ENCODE peak calls at places on chromosomes 16 and 17, in six cellular contexts. One of them, this sample, is unnamed.

GRCh38 chr16:27408012-27408601 is 6.1 kb downstream of the IL21R start:
- DNase-seq in NB4: peak
- DNase-seq in ovary: no peak
- DNase-seq in vagina: no peak
- DNase-seq in prostate gland: no peak
- DNase-seq in stomach: no peak
- DNase-seq in this sample: no peak

GRCh38 chr17:29138184-29138955 is 41.8 kb downstream of the MYO18A start:
- DNase-seq in prostate gland: no peak
- DNase-seq in NB4: no peak
- DNase-seq in stomach: no peak
- DNase-seq in ovary: no peak
- DNase-seq in vagina: no peak
- DNase-seq in this sample: no peak

GRCh38 chr17:49480833-49481615 is 14.1 kb upstream of the NGFR start:
- DNase-seq in prostate gland: no peak
- DNase-seq in ovary: no peak
- DNase-seq in stomach: no peak
- DNase-seq in vagina: no peak
- DNase-seq in NB4: no peak
- DNase-seq in this sample: no peak

GRCh38 chr17:73096866-73097265 is 4.4 kb upstream of the SLC39A11 start:
- DNase-seq in ovary: no peak
- DNase-seq in prostate gland: no peak
- DNase-seq in vagina: peak
- DNase-seq in NB4: peak
- DNase-seq in stomach: no peak
- DNase-seq in this sample: no peak

GRCh38 chr17:10316986-10317834 is 55.6 kb downstream of the MYH13 start:
- DNase-seq in vagina: no peak
- DNase-seq in prostate gland: peak
- DNase-seq in NB4: peak
- DNase-seq in ovary: no peak
- DNase-seq in stomach: peak
- DNase-seq in this sample: peak

GRCh38 chr17:54270499-54270898 is 447.8 kb downstream of the KIF2B start:
- DNase-seq in stomach: no peak
- DNase-seq in NB4: no peak
- DNase-seq in vagina: no peak
- DNase-seq in prostate gland: no peak
- DNase-seq in ovary: no peak
- DNase-seq in this sample: no peak

GRCh38 chr17:18259621-18260331 is 686 bp upstream of the MIEF2 start:
- DNase-seq in ovary: no peak
- DNase-seq in vagina: no peak
- DNase-seq in NB4: no peak
- DNase-seq in stomach: no peak
- DNase-seq in prostate gland: no peak
- DNase-seq in this sample: no peak

GRCh38 chr17:42754782-42755181 is 6.2 kb upstream of the RAMP2 start:
- DNase-seq in NB4: no peak
- DNase-seq in ovary: no peak
- DNase-seq in prostate gland: no peak
- DNase-seq in vagina: no peak
- DNase-seq in stomach: no peak
- DNase-seq in this sample: peak

GRCh38 chr16:1433263-1433560 is 2.3 kb downstream of the PERCC1 start:
- DNase-seq in NB4: no peak
- DNase-seq in vagina: no peak
- DNase-seq in stomach: no peak
- DNase-seq in ovary: no peak
- DNase-seq in prostate gland: no peak
- DNase-seq in this sample: no peak

GRCh38 chr16:1432388-1433262 is 1.7 kb downstream of the PERCC1 start:
- DNase-seq in ovary: no peak
- DNase-seq in NB4: no peak
- DNase-seq in vagina: no peak
- DNase-seq in stomach: no peak
- DNase-seq in prostate gland: no peak
- DNase-seq in this sample: no peak

GRCh38 chr16:1430759-1431496 is at the start of gene PERCC1:
- DNase-seq in NB4: no peak
- DNase-seq in ovary: no peak
- DNase-seq in vagina: no peak
- DNase-seq in prostate gland: peak
- DNase-seq in stomach: peak
- DNase-seq in this sample: no peak

GRCh38 chr16:1430214-1430758 is 592 bp upstream of the PERCC1 start:
- DNase-seq in stomach: no peak
- DNase-seq in ovary: no peak
- DNase-seq in prostate gland: no peak
- DNase-seq in NB4: no peak
- DNase-seq in vagina: no peak
- DNase-seq in this sample: no peak

DNA sequence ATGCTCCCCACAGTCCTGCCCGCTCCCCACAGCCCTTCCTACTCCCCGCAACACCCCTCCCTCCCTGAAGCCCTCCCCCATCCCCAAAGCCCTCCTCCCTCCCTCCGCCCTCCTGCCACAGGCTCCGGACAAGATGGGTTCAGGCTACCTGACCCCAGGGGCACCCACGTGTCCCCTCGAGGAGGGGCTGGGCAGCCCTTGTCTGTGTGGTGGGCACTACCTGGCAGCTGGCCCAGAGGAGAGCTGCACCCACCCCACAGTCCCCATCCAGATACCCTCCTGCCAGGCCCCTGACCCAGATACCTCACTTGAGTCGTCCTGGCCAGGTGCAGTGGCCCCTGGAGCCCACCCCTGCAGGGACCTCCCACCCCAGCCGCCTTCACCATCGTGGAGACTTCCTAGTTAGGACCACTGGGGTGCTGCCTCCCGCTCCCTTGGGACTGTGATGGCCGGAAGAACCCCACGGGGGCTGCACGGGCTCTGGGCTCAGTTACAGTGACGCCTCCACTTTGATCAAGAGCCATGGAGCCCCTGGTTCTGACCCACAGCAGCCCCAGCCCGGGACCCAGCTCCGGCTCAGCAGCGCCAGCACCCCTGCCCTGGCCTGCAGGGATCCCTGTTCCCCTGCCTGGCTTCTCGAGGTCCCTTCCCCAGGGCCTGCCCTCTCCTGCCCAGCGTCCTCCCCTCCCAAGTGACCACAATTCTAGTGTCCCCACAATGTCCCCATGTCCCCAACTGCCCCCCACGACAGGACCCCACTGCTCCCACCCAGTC is 806 bp downstream of the PERCC1 start:
- DNase-seq in ovary: no peak
- DNase-seq in NB4: no peak
- DNase-seq in stomach: no peak
- DNase-seq in vagina: no peak
- DNase-seq in prostate gland: no peak
- DNase-seq in this sample: no peak
- TF ChIP-seq POLR2A in ovary: no peak
- TF ChIP-seq POLR2A in NB4: no peak
- TF ChIP-seq POLR2A in stomach: no peak
- TF ChIP-seq POLR2A in vagina: no peak
- TF ChIP-seq POLR2A in prostate gland: no peak
- TF ChIP-seq POLR2A in this sample: no peak

DNA sequence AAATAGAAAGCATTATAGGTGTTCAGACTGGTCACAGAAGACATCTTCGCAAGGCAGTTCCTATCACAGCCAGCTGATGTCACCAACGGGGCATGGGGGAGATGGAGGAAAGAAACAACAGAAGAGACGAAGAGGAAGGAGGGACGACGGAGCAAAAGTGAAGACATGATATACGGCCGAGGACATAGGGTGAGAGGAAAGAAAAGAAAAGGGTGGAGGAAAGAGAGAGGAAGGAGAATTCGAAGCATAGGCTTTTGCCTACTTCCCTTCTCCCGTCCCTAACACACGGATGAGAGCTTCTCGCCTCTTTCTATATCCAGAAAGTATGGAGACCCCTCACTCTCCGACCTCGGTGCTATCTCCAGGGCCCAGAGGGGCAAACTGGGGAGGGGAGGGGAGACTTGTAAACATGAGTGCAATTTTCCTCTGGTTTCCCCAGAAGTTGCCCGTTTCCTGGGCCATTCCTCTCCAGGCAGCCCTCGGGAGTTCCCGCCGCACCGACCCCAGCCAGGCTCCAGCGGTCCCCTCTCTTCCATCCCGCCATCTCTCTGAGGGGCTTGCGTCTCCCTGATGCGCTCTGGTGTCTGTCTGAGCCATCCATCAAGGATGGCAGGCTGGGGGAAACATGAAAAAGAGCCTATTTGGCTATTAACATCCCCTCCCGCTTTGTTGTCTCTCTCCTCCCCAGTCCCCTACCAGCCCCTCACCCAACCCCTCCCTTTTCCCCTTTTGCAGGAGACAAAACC is 26.0 kb downstream of the COPZ2 start:
- DNase-seq in vagina: no peak
- DNase-seq in stomach: peak
- DNase-seq in NB4: peak
- DNase-seq in prostate gland: no peak
- DNase-seq in ovary: no peak
- DNase-seq in this sample: no peak
- TF ChIP-seq CTCF in vagina: no peak
- TF ChIP-seq CTCF in stomach: no peak
- TF ChIP-seq CTCF in NB4: peak
- TF ChIP-seq CTCF in prostate gland: peak
- TF ChIP-seq CTCF in ovary: no peak
- TF ChIP-seq CTCF in this sample: no peak

GRCh38 chr17:19753049-19753444 is 4.9 kb upstream of the ALDH3A1 start:
- DNase-seq in prostate gland: peak
- DNase-seq in ovary: no peak
- DNase-seq in vagina: no peak
- DNase-seq in NB4: peak
- DNase-seq in stomach: peak
- DNase-seq in this sample: peak
- TF ChIP-seq POLR2A in prostate gland: no peak
- TF ChIP-seq POLR2A in ovary: no peak
- TF ChIP-seq POLR2A in vagina: no peak
- TF ChIP-seq POLR2A in NB4: no peak
- TF ChIP-seq POLR2A in stomach: no peak
- TF ChIP-seq POLR2A in this sample: no peak

GRCh38 chr16:29881050-29881449 is 18.0 kb upstream of the CDIPT start:
- DNase-seq in NB4: no peak
- DNase-seq in stomach: no peak
- DNase-seq in vagina: no peak
- DNase-seq in prostate gland: no peak
- DNase-seq in ovary: no peak
- DNase-seq in this sample: no peak

GRCh38 chr16:29883987-29884386 is 15.4 kb downstream of the SEZ6L2 start:
- DNase-seq in ovary: no peak
- DNase-seq in prostate gland: no peak
- DNase-seq in stomach: no peak
- DNase-seq in vagina: no peak
- DNase-seq in NB4: no peak
- DNase-seq in this sample: no peak
- TF ChIP-seq CTCF in ovary: no peak
- TF ChIP-seq CTCF in prostate gland: no peak
- TF ChIP-seq CTCF in stomach: no peak
- TF ChIP-seq CTCF in vagina: no peak
- TF ChIP-seq CTCF in NB4: no peak
- TF ChIP-seq CTCF in this sample: no peak

This sample was measured in uterus.